ENCODE peak calls at places on chromosome 19, in five cellular contexts. One of them, this sample, is unnamed.

GRCh38 chr19:31140717-31141116 is 208.5 kb downstream of the TSHZ3 start:
- DNase-seq in T-helper 17 cell: no peak
- DNase-seq in progenitor cell of endocrine pancreas: no peak
- DNase-seq in NCI-H1105: no peak
- DNase-seq in effector memory CD8-positive, alpha-beta T cell: no peak
- DNase-seq in this sample: no peak

GRCh38 chr19:19028526-19028925 is 4.8 kb downstream of the SUGP2 start:
- DNase-seq in progenitor cell of endocrine pancreas: no peak
- DNase-seq in T-helper 17 cell: no peak
- DNase-seq in NCI-H1105: no peak
- DNase-seq in effector memory CD8-positive, alpha-beta T cell: no peak
- DNase-seq in this sample: no peak

GRCh38 chr19:17220207-17220758 is 5.1 kb downstream of the USE1 start:
- DNase-seq in effector memory CD8-positive, alpha-beta T cell: no peak
- DNase-seq in NCI-H1105: no peak
- DNase-seq in progenitor cell of endocrine pancreas: no peak
- DNase-seq in T-helper 17 cell: no peak
- DNase-seq in this sample: peak

GRCh38 chr19:617551-618246 is 15.6 kb downstream of the POLRMT start:
- DNase-seq in progenitor cell of endocrine pancreas: no peak
- DNase-seq in NCI-H1105: no peak
- DNase-seq in effector memory CD8-positive, alpha-beta T cell: no peak
- DNase-seq in T-helper 17 cell: no peak
- DNase-seq in this sample: no peak

GRCh38 chr19:518292-519231 is 11.3 kb downstream of the TPGS1 start:
- DNase-seq in T-helper 17 cell: peak
- DNase-seq in progenitor cell of endocrine pancreas: no peak
- DNase-seq in NCI-H1105: no peak
- DNase-seq in effector memory CD8-positive, alpha-beta T cell: peak
- DNase-seq in this sample: no peak

GRCh38 chr19:29211562-29212416 is 1.2 kb downstream of the UQCRFS1 start:
- DNase-seq in progenitor cell of endocrine pancreas: no peak
- DNase-seq in NCI-H1105: no peak
- DNase-seq in effector memory CD8-positive, alpha-beta T cell: no peak
- DNase-seq in T-helper 17 cell: no peak
- DNase-seq in this sample: peak

GRCh38 chr19:13644648-13645047 is 119.7 kb upstream of the MRI1 start:
- DNase-seq in NCI-H1105: no peak
- DNase-seq in effector memory CD8-positive, alpha-beta T cell: no peak
- DNase-seq in T-helper 17 cell: no peak
- DNase-seq in progenitor cell of endocrine pancreas: no peak
- DNase-seq in this sample: no peak

GRCh38 chr19:52673014-52673413 is 34.9 kb upstream of the ZNF83 start:
- DNase-seq in T-helper 17 cell: no peak
- DNase-seq in effector memory CD8-positive, alpha-beta T cell: no peak
- DNase-seq in NCI-H1105: no peak
- DNase-seq in progenitor cell of endocrine pancreas: no peak
- DNase-seq in this sample: no peak

GRCh38 chr19:16325161-16325527 is 518 bp downstream of the KLF2 start:
- DNase-seq in effector memory CD8-positive, alpha-beta T cell: peak
- DNase-seq in NCI-H1105: no peak
- DNase-seq in T-helper 17 cell: peak
- DNase-seq in progenitor cell of endocrine pancreas: peak
- DNase-seq in this sample: no peak

GRCh38 chr19:49488046-49488862 is 846 bp downstream of the RPL13A start:
- DNase-seq in progenitor cell of endocrine pancreas: no peak
- DNase-seq in NCI-H1105: no peak
- DNase-seq in T-helper 17 cell: no peak
- DNase-seq in effector memory CD8-positive, alpha-beta T cell: no peak
- DNase-seq in this sample: no peak